ENCODE peak calls at places on chromosomes 5 and 9, in seven cellular contexts. A is H1, W is GM12878, B is HCT116, C is K562, E is SK-N-SH, F is HepG2. P is an unnamed sample.

GRCh38 chr9:76603448-76603895 is 144.5 kb downstream of the GCNT1 start:
- DNase-seq in W (no peak), F (no peak), A (no peak), C (no peak), B (no peak), E (no peak), P (no peak)

GRCh38 chr5:147177125-147177840 is 57.5 kb upstream of the STK32A start:
- DNase-seq in W (no peak), B (no peak), A (no peak), C (no peak), E (no peak), F (no peak), P (no peak)

GRCh38 chr5:997001-997474 is 11.6 kb upstream of the NKD2 start:
- DNase-seq in F (peak; percentile 35), A (no peak), W (no peak), E (no peak), B (no peak), C (peak; percentile 53), P (no peak)

GRCh38 chr5:320524-321232 is 836 bp upstream of the AHRR start:
- DNase-seq in W (no peak), B (no peak), F (no peak), E (peak; percentile 58), C (no peak), A (peak; percentile 68), P (no peak)

GRCh38 chr9:86943223-86943870 is 4.0 kb downstream of the GAS1 start:
- DNase-seq in F (peak; percentile 33), A (no peak), W (no peak), B (no peak), C (no peak), E (no peak), P (no peak)

GRCh38 chr5:58544195-58544594 is 38.7 kb upstream of the RAB3C start:
- DNase-seq in F (no peak), A (no peak), W (no peak), E (no peak), B (no peak), C (no peak), P (no peak)

GRCh38 chr9:119094086-119094485 is 275.1 kb downstream of the BRINP1 start:
- DNase-seq in C (no peak), W (no peak), E (no peak), F (no peak), A (no peak), B (no peak), P (no peak)

GRCh38 chr9:131843989-131844744 is 104.3 kb upstream of the RAPGEF1 start:
- DNase-seq in A (no peak), F (no peak), B (no peak), C (no peak), E (no peak), W (no peak), P (no peak)

GRCh38 chr5:123746683-123747360 is 234.8 kb downstream of the CSNK1G3 start:
- DNase-seq in A (no peak), W (no peak), B (no peak), E (no peak), C (no peak), F (no peak), P (no peak)

GRCh38 chr9:111662851-111663823 is 1.7 kb downstream of the GNG10 start:
- DNase-seq in B (no peak), A (peak; percentile 55), C (peak; percentile 20), F (no peak), E (no peak), W (no peak), P (no peak)

GRCh38 chr5:23991406-23991805 is 484.0 kb downstream of the PRDM9 start:
- DNase-seq in W (peak; percentile 3), B (no peak), C (no peak), E (no peak), F (no peak), A (no peak), P (no peak)

GRCh38 chr5:23996525-23996924 is 489.1 kb downstream of the PRDM9 start:
- DNase-seq in B (no peak), W (no peak), A (no peak), E (no peak), C (no peak), F (no peak), P (no peak)

GRCh38 chr5:23994581-23995370 is 487.4 kb downstream of the PRDM9 start:
- DNase-seq in E (no peak), A (no peak), B (no peak), C (no peak), W (no peak), F (peak; percentile 2), P (peak; percentile 46)
- TF ChIP-seq JUND in E (no peak), A (no peak), B (no peak), C (no peak), W (no peak), F (no peak), P (no peak)

GRCh38 chr5:74174366-74174765 is 466.2 kb downstream of the ENC1 start:
- DNase-seq in B (no peak), A (no peak), E (no peak), F (no peak), C (no peak), W (no peak), P (no peak)
- TF ChIP-seq JUND in B (no peak), A (no peak), E (no peak), F (no peak), C (no peak), W (no peak), P (no peak)

GRCh38 chr9:80175286-80175906 is 603.6 kb downstream of the TLE4 start:
- DNase-seq in B (peak; percentile 7), A (no peak), F (peak; percentile 23), C (peak; percentile 4), E (peak; percentile 27), W (no peak), P (peak; percentile 41)
- TF ChIP-seq JUND in B (no peak), A (no peak), F (no peak), C (no peak), E (no peak), W (no peak), P (no peak)

GRCh38 chr9:33246269-33246860 is 6.4 kb downstream of the SPINK4 start:
- DNase-seq in A (no peak), W (no peak), E (no peak), C (no peak), F (no peak), B (no peak), P (no peak)

GRCh38 chr9:33244150-33244784 is 4.3 kb downstream of the SPINK4 start:
- DNase-seq in F (peak; percentile 34), W (no peak), C (no peak), A (no peak), B (no peak), E (no peak), P (no peak)

GRCh38 chr9:33249087-33249657 is 9.2 kb downstream of the SPINK4 start:
- DNase-seq in C (no peak), F (no peak), E (no peak), B (no peak), W (no peak), A (no peak), P (peak; percentile 49)

GRCh38 chr9:33248606-33249005 is 8.6 kb downstream of the SPINK4 start:
- DNase-seq in W (no peak), B (no peak), E (no peak), F (no peak), A (no peak), C (no peak), P (no peak)

GRCh38 chr9:33245341-33245740 is 5.4 kb downstream of the SPINK4 start:
- DNase-seq in B (no peak), F (no peak), E (no peak), C (no peak), A (no peak), W (no peak), P (no peak)
- TF ChIP-seq JUND in B (no peak), F (no peak), E (no peak), C (no peak), A (no peak), W (no peak), P (no peak)

DNA sequence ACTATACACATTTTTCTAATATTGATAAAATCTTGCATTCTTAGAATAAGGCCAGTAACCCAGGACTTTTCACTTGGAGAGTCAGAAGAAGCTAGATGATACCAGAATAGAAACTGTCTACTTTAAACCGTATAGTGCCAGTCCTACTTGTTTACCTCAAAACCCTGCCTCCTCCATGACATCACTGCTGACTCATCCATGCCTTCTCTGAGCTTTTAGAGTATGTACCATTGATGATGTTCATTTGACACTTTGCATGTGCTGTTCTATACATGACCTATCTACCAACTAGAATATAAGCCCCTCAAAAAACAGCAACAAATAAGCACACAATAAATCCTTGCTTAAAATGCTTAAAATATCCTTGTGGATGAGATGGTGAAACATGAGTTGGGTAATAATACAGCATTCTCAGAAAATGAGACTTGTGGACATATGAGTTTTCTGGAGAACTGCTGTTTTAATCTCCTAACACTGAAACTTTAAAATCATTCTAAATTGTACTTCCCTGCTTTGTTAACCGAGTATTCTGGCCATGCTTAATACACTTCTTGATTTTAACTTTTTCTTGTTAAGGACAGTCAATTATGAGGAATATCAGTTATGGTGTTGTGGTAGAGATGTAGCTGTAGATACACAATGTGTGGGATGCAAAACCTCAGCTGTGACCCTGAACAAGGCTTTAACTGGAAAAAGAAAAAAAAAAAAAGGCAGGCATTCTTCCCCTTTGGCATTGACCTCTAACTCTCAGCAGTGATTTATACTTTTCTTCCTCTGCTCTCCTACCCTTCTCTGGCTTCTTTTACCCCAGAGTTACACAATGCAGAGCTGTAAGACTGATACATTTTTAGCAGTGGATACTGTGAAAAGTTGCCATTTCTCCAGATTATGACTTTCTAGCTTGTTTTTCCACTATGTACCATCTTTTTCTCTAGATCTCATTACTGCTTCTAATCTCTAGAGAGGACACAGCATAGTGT is 2.3 kb downstream of the CTNNAL1 start:
- DNase-seq in A (no peak), E (no peak), W (no peak), C (peak; percentile 45), F (peak; percentile 60), B (peak; percentile 57), P (peak; percentile 63)
- TF ChIP-seq JUND in A (peak; percentile 51), E (peak; percentile 70), W (no peak), C (peak; percentile 99), F (no peak), B (peak; percentile 70), P (peak; percentile 12)

GRCh38 chr9:135970128-135970815 is 9.1 kb upstream of the UBAC1 start:
- DNase-seq in F (no peak), B (no peak), W (no peak), A (no peak), C (no peak), E (no peak), P (no peak)
- TF ChIP-seq JUND in F (no peak), B (no peak), W (no peak), A (no peak), C (no peak), E (no peak), P (no peak)

DNA sequence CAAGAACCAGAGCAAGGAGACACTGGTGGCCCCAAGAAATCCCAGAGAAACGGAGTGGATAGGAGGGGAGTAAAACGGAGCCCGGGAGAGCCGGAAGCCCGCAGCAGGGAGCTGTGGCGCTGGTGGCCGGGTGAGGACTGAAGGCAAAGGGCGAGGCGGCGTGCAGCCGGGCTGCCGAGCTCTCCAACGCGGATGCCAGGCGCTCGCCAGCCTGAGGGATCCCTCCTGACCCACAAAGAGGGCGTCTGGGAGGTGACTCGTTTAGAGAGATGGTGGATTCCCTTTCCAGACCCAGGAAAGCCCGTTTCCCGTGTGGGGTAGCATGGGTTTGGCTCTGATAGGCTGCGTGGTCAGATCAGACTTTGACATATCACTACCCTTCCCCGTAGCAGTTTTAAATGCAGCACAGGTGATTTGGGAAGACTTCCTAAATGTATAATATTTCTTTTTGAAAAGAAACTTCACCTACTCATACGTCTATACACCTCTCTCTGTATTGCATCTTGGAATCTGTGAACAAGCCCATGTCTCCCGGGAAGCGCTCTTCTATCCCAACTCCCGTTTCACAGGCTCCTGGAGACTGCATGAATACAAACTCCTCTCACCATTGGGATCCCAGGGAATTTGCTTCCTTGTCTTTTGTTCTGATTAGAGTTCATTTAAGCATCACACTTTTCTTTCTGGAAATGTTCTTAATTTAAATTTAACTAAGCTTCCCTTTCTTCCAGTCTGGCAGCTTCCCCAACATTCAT is 158.1 kb downstream of the C9orf152 start:
- DNase-seq in C (no peak), A (peak; percentile 71), W (no peak), E (peak; percentile 65), F (no peak), B (no peak), P (peak; percentile 21)
- TF ChIP-seq JUND in C (no peak), A (no peak), W (no peak), E (no peak), F (no peak), B (no peak), P (no peak)

P was measured in T47D.